ENCODE peak calls at places on chromosomes 3 and 15, in ten cellular contexts. T is left lung; Z is CD4-positive, alpha-beta T cell; A is IMR-90; K is breast epithelium; N is ovary; H is AG04450; U is fibroblast of lung; E is Caco-2; Y is heart right ventricle. L is an unnamed sample.

GRCh38 chr15:59199775-59200465 is 6.7 kb upstream of the LDHAL6B start:
- DNase-seq in Z (no peak), E (no peak), T (no peak), Y (no peak), N (no peak), A (peak; percentile 85), H (no peak), K (no peak), U (peak; percentile 43), L (peak; percentile 24)

GRCh38 chr15:45326776-45327175 is 51.6 kb downstream of the GATM start:
- DNase-seq in N (no peak), Y (no peak), H (no peak), T (no peak), E (no peak), U (no peak), Z (no peak), K (no peak), A (no peak), L (no peak)

GRCh38 chr3:172043766-172044165 is 4.4 kb downstream of the FNDC3B start:
- DNase-seq in E (no peak), Y (no peak), N (no peak), A (no peak), T (no peak), Z (no peak), U (no peak), K (no peak), H (no peak), L (no peak)

GRCh38 chr15:38458646-38459045 is 4.7 kb downstream of the FAM98B start:
- DNase-seq in U (no peak), T (no peak), K (no peak), Y (no peak), N (no peak), H (no peak), E (no peak), A (no peak), Z (no peak), L (no peak)

GRCh38 chr3:110667216-110667615 is 404.4 kb upstream of the NECTIN3 start:
- DNase-seq in U (no peak), E (no peak), Z (no peak), A (no peak), H (no peak), N (no peak), K (no peak), T (no peak), Y (no peak), L (no peak)

GRCh38 chr3:22157848-22158247 is 406.8 kb upstream of the ZNF385D start:
- DNase-seq in H (no peak), Y (no peak), T (no peak), K (no peak), A (no peak), U (no peak), Z (no peak), E (no peak), N (no peak), L (no peak)

GRCh38 chr15:70633394-70633793 is 130.0 kb downstream of the UACA start:
- DNase-seq in N (no peak), K (no peak), T (no peak), A (no peak), U (no peak), Y (peak; percentile 19), H (no peak), E (peak; percentile 22), Z (no peak), L (no peak)

GRCh38 chr3:189393598-189393997 is 221.8 kb downstream of the TPRG1 start:
- DNase-seq in Y (no peak), K (no peak), A (no peak), H (no peak), Z (no peak), U (peak; percentile 63), E (no peak), N (no peak), T (no peak), L (no peak)

GRCh38 chr15:25170781-25171110 is 216.0 kb downstream of the SNRPN start:
- DNase-seq in U (no peak), Z (no peak), H (no peak), A (no peak), Y (peak; percentile 3), T (no peak), K (peak; percentile 9), E (no peak), N (peak; percentile 4), L (no peak)

GRCh38 chr15:25172691-25173090 is 217.9 kb downstream of the SNRPN start:
- DNase-seq in E (no peak), T (peak; percentile 25), K (peak; percentile 7), N (no peak), U (no peak), H (no peak), Z (no peak), A (no peak), Y (peak; percentile 2), L (no peak)

GRCh38 chr15:25173241-25174028 is 218.6 kb downstream of the SNRPN start:
- DNase-seq in E (no peak), T (peak; percentile 23), Y (peak; percentile 5), H (no peak), N (peak; percentile 1), K (peak; percentile 5), Z (no peak), U (no peak), A (no peak), L (no peak)

GRCh38 chr15:25171111-25171811 is 216.5 kb downstream of the SNRPN start:
- DNase-seq in Z (no peak), H (no peak), Y (peak; percentile 2), A (no peak), N (peak; percentile 5), E (no peak), U (no peak), K (peak; percentile 11), T (peak; percentile 47), L (no peak)

DNA sequence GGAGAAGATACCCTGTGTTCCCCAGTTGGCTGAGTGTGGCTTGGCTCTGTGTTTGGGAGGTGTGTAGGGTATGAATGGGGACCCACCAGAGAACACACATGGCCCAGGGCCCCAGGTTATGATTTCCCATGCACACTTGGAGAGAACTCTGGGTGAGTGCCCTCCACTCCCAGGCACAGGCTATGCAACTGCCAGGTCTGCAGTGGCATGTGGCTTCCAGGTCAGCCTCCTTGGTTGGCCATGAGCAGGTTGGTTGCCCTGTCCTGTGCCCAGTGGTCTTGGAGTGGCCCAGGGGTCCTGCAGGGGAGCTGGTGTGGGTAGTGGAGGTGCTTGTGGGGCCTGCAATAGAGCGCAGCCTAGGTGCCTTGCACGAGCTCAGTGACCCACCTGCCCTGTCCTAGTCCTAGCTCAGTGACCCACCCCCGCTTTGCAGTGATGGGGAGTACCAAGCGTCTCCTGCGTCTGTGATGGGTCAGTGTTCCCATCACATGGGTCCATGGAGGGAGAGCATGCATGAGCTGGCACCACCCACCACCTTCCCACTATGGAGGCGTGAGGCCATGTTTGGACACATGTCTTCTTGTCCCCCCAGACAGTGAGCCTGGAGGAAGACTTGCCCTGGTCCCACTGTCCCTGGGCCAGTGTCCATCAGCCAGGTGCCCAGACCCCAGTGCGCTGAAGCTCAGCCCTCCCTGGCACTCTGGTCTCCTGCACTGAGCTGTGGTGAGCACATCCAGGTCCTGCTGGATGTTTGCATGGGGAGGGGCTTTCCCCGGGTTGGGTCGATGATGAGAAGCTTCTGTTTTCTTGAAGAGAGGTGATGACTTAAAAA is 217.3 kb downstream of the SNRPN start:
- DNase-seq in T (peak; percentile 34), Z (no peak), K (no peak), Y (peak; percentile 2), E (no peak), H (no peak), U (no peak), A (no peak), N (peak; percentile 2), L (no peak)
- H3K9me3 ChIP-seq in T (no peaks in the 10 kb centered on the region), Z (peaks cover 45% of the 10 kb centered on the region), K (peaks cover 73% of the 10 kb centered on the region), Y (peaks cover 80% of the 10 kb centered on the region), E (peaks cover 57% of the 10 kb centered on the region), H (peaks cover 73% of the 10 kb centered on the region), U (no peaks in the 10 kb centered on the region), A (peaks cover 48% of the 10 kb centered on the region), N (peaks cover 3% of the 10 kb centered on the region), L (no peaks in the 10 kb centered on the region)

GRCh38 chr3:111895079-111895478 is 36.0 kb downstream of the PHLDB2 start:
- DNase-seq in T (no peak), E (no peak), A (peak; percentile 76), H (no peak), Z (no peak), K (no peak), N (no peak), Y (no peak), U (peak; percentile 87), L (peak; percentile 30)
- TF ChIP-seq CTCF in T (no peak), E (peak; percentile 20), A (peak; percentile 73), H (peak; percentile 74), Z (no peak), K (no peak), N (no peak), Y (no peak), U (peak; percentile 31), L (peak; percentile 62)

GRCh38 chr3:177622520-177622919 is 425.2 kb upstream of the TBL1XR1 start:
- DNase-seq in A (no peak), T (no peak), Y (no peak), K (no peak), H (no peak), Z (no peak), U (no peak), N (no peak), E (peak; percentile 36), L (no peak)

GRCh38 chr3:177622982-177623617 is 425.8 kb upstream of the TBL1XR1 start:
- DNase-seq in K (no peak), U (no peak), Y (no peak), A (no peak), Z (no peak), H (no peak), T (no peak), N (no peak), E (no peak), L (no peak)

GRCh38 chr3:177626014-177626413 is 428.7 kb upstream of the TBL1XR1 start:
- DNase-seq in Y (no peak), U (no peak), K (no peak), T (no peak), H (no peak), Z (no peak), E (no peak), A (no peak), N (no peak), L (no peak)

GRCh38 chr3:177629276-177629675 is 432.0 kb upstream of the TBL1XR1 start:
- DNase-seq in H (no peak), E (no peak), T (no peak), Y (no peak), Z (no peak), A (no peak), U (no peak), N (no peak), K (no peak), L (no peak)

DNA sequence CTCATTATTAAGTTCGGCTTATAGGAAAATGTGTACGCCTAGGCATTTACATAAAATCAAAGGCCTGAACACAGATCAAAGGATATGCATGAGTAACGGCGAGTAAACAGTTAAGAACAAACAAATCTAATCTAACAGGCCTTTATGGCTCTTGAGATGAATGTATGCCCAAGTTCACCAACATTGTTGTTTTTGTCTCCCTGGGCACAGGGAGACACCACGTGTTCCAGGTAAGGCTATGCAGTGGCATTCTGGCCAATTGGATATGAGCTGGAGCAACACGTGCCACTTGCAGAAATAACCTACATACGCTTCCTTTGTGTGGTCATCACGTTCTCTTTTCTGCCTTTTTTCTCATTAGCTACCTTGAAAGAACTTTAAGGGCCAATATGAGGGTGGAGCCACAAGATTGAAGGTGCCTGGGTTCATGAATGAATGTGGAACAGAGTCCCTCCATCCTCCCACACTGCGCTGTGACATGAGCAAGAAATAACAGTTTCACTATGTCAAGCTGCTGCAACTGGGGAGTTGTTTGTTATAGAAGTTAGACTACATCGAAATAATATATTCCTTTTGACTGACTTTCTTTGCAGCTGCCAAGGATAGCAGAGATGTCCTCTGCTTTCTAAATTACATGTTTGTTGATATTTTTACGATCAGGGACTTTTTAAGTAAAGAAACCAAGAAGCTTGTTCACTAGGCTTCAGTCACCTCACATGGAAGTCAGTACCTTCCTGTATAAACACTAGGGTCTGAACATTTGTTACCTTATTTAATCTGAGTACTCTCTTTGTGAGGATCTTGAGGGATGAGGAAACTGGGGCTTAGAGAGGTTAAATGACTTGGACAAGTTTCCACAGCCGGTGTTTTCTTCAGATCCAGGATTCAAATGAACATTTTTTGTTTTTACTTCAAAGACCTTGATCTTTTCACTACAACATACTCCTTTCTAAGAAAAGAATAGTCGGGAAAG is 427.5 kb upstream of the TBL1XR1 start:
- DNase-seq in N (no peak), U (no peak), Y (no peak), A (no peak), Z (no peak), H (no peak), E (no peak), T (no peak), K (no peak), L (no peak)
- H3K9me3 ChIP-seq in N (no peaks in the 10 kb centered on the region), U (no peaks in the 10 kb centered on the region), Y (peaks cover 6% of the 10 kb centered on the region), A (peaks cover 2% of the 10 kb centered on the region), Z (no peaks in the 10 kb centered on the region), H (peaks cover 2% of the 10 kb centered on the region), E (no peaks in the 10 kb centered on the region), T (no peaks in the 10 kb centered on the region), K (no peaks in the 10 kb centered on the region), L (no peaks in the 10 kb centered on the region)

DNA sequence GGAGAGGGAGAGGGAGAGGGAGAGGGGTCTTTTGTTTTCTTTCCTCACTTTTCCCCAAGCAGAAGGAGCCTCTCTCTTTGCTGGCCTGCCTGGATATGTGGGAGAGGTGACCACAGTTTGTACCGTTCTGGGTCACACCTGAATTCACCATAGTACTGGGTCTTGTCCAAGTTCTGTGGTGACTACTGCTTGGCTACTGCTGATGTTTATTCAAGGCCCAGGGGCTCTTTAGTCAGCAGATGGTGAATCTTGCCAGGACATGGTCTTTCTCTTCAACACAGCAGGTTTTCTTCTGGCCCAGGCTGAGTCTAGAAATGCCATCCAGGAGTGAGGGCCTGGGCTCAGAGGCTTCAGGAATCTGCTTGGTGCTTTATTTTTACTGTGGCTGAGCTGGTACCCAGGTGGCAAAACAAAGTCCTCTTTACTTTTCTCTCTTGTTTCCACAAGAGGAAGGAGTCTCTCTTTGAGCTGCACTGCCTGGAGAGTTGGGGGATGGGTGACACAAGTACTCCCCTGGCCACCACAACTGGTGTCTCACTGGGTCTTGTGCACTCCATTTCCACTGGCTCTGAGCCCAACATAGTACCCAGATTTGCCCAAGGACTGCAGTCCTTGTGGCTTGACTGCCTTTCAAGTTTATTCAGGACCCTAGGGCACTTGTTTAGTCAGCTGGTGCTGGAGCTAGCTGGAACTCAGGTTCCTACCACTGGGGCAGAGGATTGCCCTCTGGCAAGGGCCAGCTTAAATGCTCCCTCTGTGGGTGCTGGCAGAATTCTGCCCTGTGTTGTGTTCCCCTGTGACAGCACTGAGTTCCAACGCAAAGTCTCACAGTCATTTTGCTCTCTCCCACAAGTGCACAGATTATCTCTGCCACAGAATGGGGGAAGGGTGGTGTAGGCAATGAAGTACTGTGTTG is 16.8 kb upstream of the CCNDBP1 start:
- DNase-seq in K (peak; percentile 87), H (no peak), N (no peak), U (peak; percentile 45), E (no peak), T (no peak), Z (no peak), Y (no peak), A (peak; percentile 81), L (no peak)
- TF ChIP-seq CTCF in K (peak; percentile 9), H (no peak), N (no peak), U (no peak), E (no peak), T (no peak), Z (no peak), Y (no peak), A (no peak), L (no peak)

L was measured in Panc1.